ENCODE peak calls at places on chromosomes 3 and 15, in ten cellular contexts. P is esophagus muscularis mucosa, A is H1, B is sigmoid colon, T is stomach, W is upper lobe of left lung, S is A549, C is transverse colon, L is HepG2, J is tibial nerve. K is an unnamed sample.

GRCh38 chr15:69841046-69841828 is 256.5 kb downstream of the TLE3 start:
- DNase-seq in P (no peak), A (no peak), B (no peak), T (no peak), W (no peak), S (no peak), C (no peak), L (no peak), J (no peak), K (no peak)

GRCh38 chr3:20042331-20042730 is 2.1 kb downstream of the KAT2B start:
- DNase-seq in P (no peak), A (no peak), B (no peak), T (no peak), W (no peak), S (no peak), C (no peak), L (no peak), J (no peak), K (no peak)

GRCh38 chr3:188037116-188037718 is 116.7 kb upstream of the LPP start:
- DNase-seq in P (no peak), A (no peak), B (no peak), T (peak; percentile 51), W (no peak), S (peak; percentile 73), C (peak; percentile 46), L (peak; percentile 83), J (no peak), K (peak; percentile 38)

GRCh38 chr3:181383760-181384159 is 328.0 kb upstream of the SOX2 start:
- DNase-seq in P (no peak), A (no peak), B (no peak), T (no peak), W (no peak), S (no peak), C (no peak), L (no peak), J (no peak), K (no peak)

GRCh38 chr15:97692317-97693015 is 268.0 kb upstream of the ARRDC4 start:
- DNase-seq in P (no peak), A (no peak), B (no peak), T (no peak), W (peak; percentile 2), S (no peak), C (no peak), L (no peak), J (no peak), K (no peak)

GRCh38 chr15:58877999-58878825 is 55.3 kb downstream of the SLTM start:
- DNase-seq in P (no peak), A (no peak), B (no peak), T (no peak), W (no peak), S (no peak), C (no peak), L (no peak), J (no peak), K (no peak)

GRCh38 chr3:151479452-151479851 is 18.6 kb upstream of the IGSF10 start:
- DNase-seq in P (no peak), A (no peak), B (no peak), T (no peak), W (no peak), S (no peak), C (no peak), L (no peak), J (no peak), K (no peak)

GRCh38 chr3:63228677-63229076 is 49.4 kb upstream of the SYNPR start:
- DNase-seq in P (no peak), A (no peak), B (no peak), T (no peak), W (no peak), S (peak; percentile 19), C (no peak), L (peak; percentile 16), J (peak; percentile 7), K (no peak)

GRCh38 chr15:63157066-63157890 is at the start of gene RPS27L:
- DNase-seq in P (peak; percentile 97), A (peak; percentile 91), B (peak; percentile 95), T (peak; percentile 92), W (peak; percentile 94), S (peak; percentile 98), C (peak; percentile 94), L (peak; percentile 88), J (peak; percentile 89), K (peak; percentile 89)

GRCh38 chr3:194727435-194728128 is 41.9 kb downstream of the FAM43A start:
- DNase-seq in P (no peak), A (no peak), B (no peak), T (no peak), W (no peak), S (no peak), C (no peak), L (no peak), J (no peak), K (no peak)

GRCh38 chr3:124007186-124007585 is 15.3 kb upstream of the ROPN1 start:
- DNase-seq in P (no peak), A (no peak), B (no peak), T (no peak), W (no peak), S (no peak), C (no peak), L (no peak), J (no peak), K (no peak)

GRCh38 chr3:116630494-116630893 is 79.1 kb upstream of the TUSC7 start:
- DNase-seq in P (no peak), A (no peak), B (no peak), T (no peak), W (no peak), S (no peak), C (no peak), L (no peak), J (no peak), K (no peak)

GRCh38 chr15:40150163-40150925 is 10.5 kb upstream of the BUB1B start:
- DNase-seq in P (peak; percentile 90), A (no peak), B (no peak), T (peak; percentile 51), W (no peak), S (peak; percentile 25), C (peak; percentile 15), L (peak; percentile 14), J (peak; percentile 21), K (peak; percentile 29)

DNA sequence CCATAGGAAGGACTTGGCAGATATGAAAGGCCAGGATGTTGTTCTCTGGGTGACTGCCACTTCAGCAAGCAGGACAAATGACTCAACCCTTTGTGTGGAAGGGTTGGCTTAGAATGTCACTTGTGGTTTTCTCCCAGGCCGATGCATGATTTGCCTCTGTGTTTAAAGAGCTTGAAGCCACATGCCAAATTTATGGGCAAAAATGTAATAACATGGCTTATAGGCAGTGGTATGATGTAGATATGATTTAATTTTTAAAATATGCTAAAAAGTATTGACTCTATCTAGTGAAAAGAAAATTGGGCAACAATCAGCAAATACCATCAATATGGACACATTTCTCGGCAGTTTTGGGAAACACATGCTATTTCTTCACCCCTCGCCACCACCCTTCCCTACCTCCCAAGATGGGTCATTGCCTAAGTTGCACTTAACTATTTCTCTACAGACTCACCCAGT is 114.6 kb downstream of the CYP19A1 start:
- DNase-seq in P (no peak), A (no peak), B (no peak), T (no peak), W (no peak), S (peak; percentile 14), C (no peak), L (no peak), J (no peak), K (no peak)
- TF ChIP-seq EP300 in P (no peak), A (no peak), B (no peak), T (no peak), W (no peak), S (no peak), C (no peak), L (no peak), J (no peak), K (no peak)

DNA sequence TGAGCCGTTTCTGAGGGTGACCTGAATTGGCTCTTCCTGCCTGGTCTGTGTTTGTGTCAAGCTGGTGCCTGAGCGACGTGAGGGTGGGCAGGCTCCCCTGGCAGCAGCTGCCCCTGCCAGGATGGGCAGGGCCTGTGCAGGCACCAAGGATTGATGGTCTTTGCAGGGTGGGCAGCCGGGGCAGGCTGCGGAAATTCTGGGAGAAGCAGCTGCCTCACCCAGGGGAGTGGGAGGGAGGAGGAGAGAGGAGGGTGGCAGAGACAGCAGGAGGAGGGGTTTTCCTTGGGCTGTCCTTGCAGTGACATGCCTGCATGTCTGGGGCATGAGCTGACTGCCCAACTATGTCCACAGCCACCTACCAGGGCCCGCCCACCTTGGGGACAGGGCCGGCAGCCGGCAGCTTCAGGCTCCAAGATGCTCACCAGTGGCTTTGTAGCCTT is 27.9 kb upstream of the SLC6A6 start:
- DNase-seq in P (no peak), A (no peak), B (no peak), T (no peak), W (peak; percentile 50), S (no peak), C (no peak), L (no peak), J (no peak), K (no peak)
- TF ChIP-seq POLR2A in P (no peak), A (no peak), B (no peak), T (no peak), W (no peak), S (no peak), C (no peak), L (no peak), J (no peak), K (no peak)

GRCh38 chr15:100923902-100924301 is 4.7 kb downstream of the LRRK1 start:
- DNase-seq in P (no peak), A (no peak), B (no peak), T (no peak), W (no peak), S (no peak), C (no peak), L (no peak), J (no peak), K (no peak)

GRCh38 chr15:100924436-100924835 is 5.3 kb downstream of the LRRK1 start:
- DNase-seq in P (no peak), A (no peak), B (no peak), T (no peak), W (peak; percentile 41), S (no peak), C (no peak), L (no peak), J (no peak), K (no peak)

GRCh38 chr15:100922192-100923040 is 3.3 kb downstream of the LRRK1 start:
- DNase-seq in P (no peak), A (no peak), B (no peak), T (no peak), W (no peak), S (no peak), C (no peak), L (no peak), J (no peak), K (no peak)

GRCh38 chr15:100925480-100925879 is 6.3 kb downstream of the LRRK1 start:
- DNase-seq in P (peak; percentile 72), A (no peak), B (no peak), T (no peak), W (no peak), S (no peak), C (no peak), L (no peak), J (no peak), K (no peak)

GRCh38 chr15:100923076-100923475 is 3.9 kb downstream of the LRRK1 start:
- DNase-seq in P (no peak), A (no peak), B (no peak), T (no peak), W (no peak), S (no peak), C (no peak), L (no peak), J (no peak), K (no peak)
- H3K4me1 ChIP-seq in P (peaks cover 21% of the 10 kb centered on the region), A (no peaks in the 10 kb centered on the region), B (peaks cover 5% of the 10 kb centered on the region), T (peaks cover 28% of the 10 kb centered on the region), W (peaks cover 19% of the 10 kb centered on the region), S (peaks cover 11% of the 10 kb centered on the region), C (peaks cover 13% of the 10 kb centered on the region), L (no peaks in the 10 kb centered on the region), J (no peaks in the 10 kb centered on the region), K (peaks cover 1% of the 10 kb centered on the region)

GRCh38 chr3:24128195-24129005 is 183.3 kb downstream of the NR1D2 start:
- DNase-seq in P (peak; percentile 70), A (no peak), B (no peak), T (no peak), W (no peak), S (peak; percentile 16), C (no peak), L (no peak), J (no peak), K (no peak)
- TF ChIP-seq EP300 in P (no peak), A (no peak), B (no peak), T (no peak), W (no peak), S (no peak), C (no peak), L (no peak), J (no peak), K (no peak)